ENCODE peak calls at places on chromosome 16, in eight cellular contexts. B, Y, F, O, U, T, E and R are unnamed samples.
A peak's percentile ranks its signal among the peaks of the same experiment; 100 is the strongest.

GRCh38 chr16:66480265-66481080 is 53.4 kb downstream of the BEAN1 start:
- DNase-seq in B (no peak), Y (no peak), F (no peak), O (no peak), U (peak; percentile 69), T (no peak), E (no peak), R (no peak)

GRCh38 chr16:80006175-80006895 is 405.8 kb upstream of the MAF start:
- DNase-seq in B (no peak), Y (no peak), F (no peak), O (no peak), U (no peak), T (no peak), E (no peak), R (no peak)

GRCh38 chr16:18931756-18932155 is 5.5 kb upstream of the SMG1 start:
- DNase-seq in B (no peak), Y (no peak), F (no peak), O (no peak), U (peak; percentile 43), T (no peak), E (no peak), R (no peak)

GRCh38 chr16:73113326-73113720 is 65.4 kb upstream of the ZFHX3 start:
- DNase-seq in B (no peak), Y (no peak), F (no peak), O (no peak), U (no peak), T (no peak), E (no peak), R (no peak)

GRCh38 chr16:30335598-30336474 is 19.3 kb downstream of the CD2BP2 start:
- DNase-seq in B (no peak), Y (no peak), F (no peak), O (no peak), U (no peak), T (peak; percentile 91), E (peak; percentile 70), R (no peak)

GRCh38 chr16:71412270-71413160 is 29.3 kb downstream of the TLE7 start:
- DNase-seq in B (peak; percentile 41), Y (peak; percentile 64), F (peak; percentile 72), O (peak; percentile 78), U (no peak), T (no peak), E (no peak), R (peak; percentile 71)

GRCh38 chr16:30104492-30104891 is 8.5 kb upstream of the YPEL3 start:
- DNase-seq in B (peak; percentile 62), Y (no peak), F (no peak), O (no peak), U (no peak), T (no peak), E (no peak), R (peak; percentile 58)

GRCh38 chr16:31702796-31703195 is 170.8 kb upstream of the ZNF267 start:
- DNase-seq in B (no peak), Y (no peak), F (no peak), O (no peak), U (no peak), T (no peak), E (no peak), R (no peak)

GRCh38 chr16:69417537-69418199 is 6.8 kb upstream of the CYB5B start:
- DNase-seq in B (peak; percentile 59), Y (no peak), F (peak; percentile 59), O (no peak), U (no peak), T (no peak), E (no peak), R (no peak)

GRCh38 chr16:72561-73537 is at the start of gene RHBDF1:
- DNase-seq in B (no peak), Y (no peak), F (peak; percentile 59), O (peak; percentile 79), U (no peak), T (no peak), E (peak; percentile 84), R (peak; percentile 69)

GRCh38 chr16:13896543-13897182 is 23.3 kb upstream of the ERCC4 start:
- DNase-seq in B (no peak), Y (peak; percentile 36), F (no peak), O (no peak), U (no peak), T (no peak), E (no peak), R (no peak)

GRCh38 chr16:30567160-30567990 is 4.1 kb downstream of the ZNF688 start:
- DNase-seq in B (no peak), Y (no peak), F (no peak), O (no peak), U (no peak), T (no peak), E (no peak), R (no peak)

GRCh38 chr16:59341368-59341767 is 607.3 kb upstream of the GOT2 start:
- DNase-seq in B (no peak), Y (no peak), F (no peak), O (no peak), U (no peak), T (no peak), E (no peak), R (no peak)

GRCh38 chr16:48231675-48232214 is 12.4 kb upstream of the LONP2 start:
- DNase-seq in B (no peak), Y (peak; percentile 35), F (peak; percentile 22), O (peak; percentile 45), U (no peak), T (no peak), E (no peak), R (peak; percentile 44)

GRCh38 chr16:12547608-12547922 is 256.1 kb downstream of the CPPED1 start:
- DNase-seq in B (no peak), Y (no peak), F (no peak), O (no peak), U (no peak), T (no peak), E (no peak), R (no peak)

GRCh38 chr16:86578499-86579267 is at the start of gene FOXL1:
- DNase-seq in B (no peak), Y (no peak), F (no peak), O (no peak), U (no peak), T (no peak), E (no peak), R (no peak)

GRCh38 chr16:61412562-61412961 is 623.7 kb downstream of the CDH8 start:
- DNase-seq in B (no peak), Y (no peak), F (no peak), O (no peak), U (no peak), T (no peak), E (no peak), R (no peak)

GRCh38 chr16:57145964-57146647 is 39.7 kb downstream of the PSME3IP1 start:
- DNase-seq in B (no peak), Y (no peak), F (no peak), O (no peak), U (peak; percentile 71), T (no peak), E (peak; percentile 58), R (no peak)
- H3K27ac ChIP-seq in B (no peak overlapping the region), Y (no peak overlapping the region), F (no peak overlapping the region), O (peak overlapping the region; percentile 82), U (no peak overlapping the region), T (no peak overlapping the region), E (no peak overlapping the region), R (no peak overlapping the region)

DNA sequence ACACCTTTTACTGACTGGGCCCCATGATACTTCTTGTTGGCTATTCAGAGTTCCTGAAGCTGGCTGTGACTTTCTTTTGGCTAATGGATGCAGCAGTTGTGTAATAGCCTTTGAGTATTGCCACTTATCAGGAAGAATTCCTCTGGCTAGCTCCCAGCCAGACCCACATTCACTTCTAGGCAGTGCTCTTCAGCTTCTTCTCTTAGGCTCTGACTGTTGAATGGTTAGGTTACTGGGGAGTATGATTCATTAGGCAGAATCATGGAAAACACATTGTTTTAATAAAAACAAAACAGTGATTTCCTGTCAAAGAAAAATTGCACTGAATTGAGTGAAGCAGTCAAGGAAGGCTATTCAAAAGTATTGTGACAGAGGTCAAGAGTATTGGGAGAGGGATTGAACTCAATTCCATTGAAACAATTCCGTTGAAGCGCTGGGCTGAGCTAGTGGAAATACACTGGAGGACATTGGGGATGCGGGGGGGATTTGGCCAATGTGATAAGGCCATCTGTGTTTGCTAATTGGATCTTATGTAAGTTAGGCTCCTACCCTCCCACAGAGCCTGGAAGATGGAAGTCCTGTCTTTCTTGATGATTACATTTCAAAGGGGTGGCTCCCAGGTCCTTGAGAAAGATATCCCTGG is 68.0 kb downstream of the CNTNAP4 start:
- DNase-seq in B (no peak), Y (no peak), F (no peak), O (no peak), U (no peak), T (no peak), E (no peak), R (no peak)
- TF ChIP-seq POLR2AphosphoS5 in B (no peak), Y (no peak), F (no peak), O (no peak), U (no peak), T (no peak), E (no peak), R (no peak)

GRCh38 chr16:52597772-52598483 is 51.0 kb upstream of the TOX3 start:
- DNase-seq in B (no peak), Y (no peak), F (peak; percentile 31), O (no peak), U (no peak), T (no peak), E (no peak), R (peak; percentile 56)
- H3K27ac ChIP-seq in B (peak overlapping the region; percentile 23), Y (no peak overlapping the region), F (no peak overlapping the region), O (no peak overlapping the region), U (no peak overlapping the region), T (no peak overlapping the region), E (no peak overlapping the region), R (peak overlapping the region; percentile 27)

GRCh38 chr16:3020247-3020603 is at the start of gene TNFRSF12A:
- DNase-seq in B (peak; percentile 76), Y (peak; percentile 49), F (peak; percentile 63), O (peak; percentile 95), U (no peak), T (peak; percentile 93), E (peak; percentile 83), R (peak; percentile 81)
- TF ChIP-seq POLR2AphosphoS5 in B (no peak), Y (peak; percentile 91), F (no peak), O (peak; percentile 87), U (peak; percentile 24), T (peak; percentile 77), E (peak; percentile 56), R (peak; percentile 88)

DNA sequence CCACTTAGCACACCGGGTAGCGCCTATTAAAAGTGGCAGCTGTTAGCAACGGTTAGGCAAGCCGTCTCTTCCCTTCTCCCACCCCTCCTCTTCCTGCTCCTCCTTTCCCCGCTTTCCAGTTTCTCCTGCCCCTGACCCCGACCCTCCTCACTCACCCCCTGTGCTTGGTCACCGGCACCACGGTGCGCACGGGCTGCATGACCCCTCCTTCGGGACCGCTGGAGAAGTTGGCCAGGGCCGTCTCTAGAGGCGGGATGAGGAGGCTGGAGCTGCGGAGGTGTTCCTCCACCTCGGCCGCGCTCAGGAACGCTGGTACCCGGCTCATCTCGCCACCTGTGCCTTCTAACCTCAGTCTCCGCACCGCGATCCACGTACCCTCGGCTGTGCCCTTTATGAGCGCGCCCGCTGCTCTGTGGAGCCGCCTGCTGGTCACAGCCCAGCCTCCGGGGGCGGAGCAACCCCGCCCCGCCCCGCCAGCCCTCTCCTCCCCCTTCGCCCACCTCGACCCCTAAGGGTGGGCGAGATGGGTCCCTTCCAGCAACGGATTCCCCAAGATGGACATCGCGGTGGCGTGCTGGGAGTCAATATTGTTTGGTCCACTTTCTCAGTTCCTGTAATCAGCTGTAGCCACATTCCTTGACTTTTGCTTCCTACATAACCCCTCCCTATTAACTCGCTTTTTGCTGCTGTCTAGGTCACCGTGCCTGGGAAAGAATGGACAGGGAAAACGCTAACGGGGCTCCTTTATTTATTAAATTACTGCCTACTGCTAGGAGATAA is at the start of gene CRYM:
- DNase-seq in B (peak; percentile 32), Y (no peak), F (peak; percentile 71), O (peak; percentile 93), U (no peak), T (peak; percentile 72), E (peak; percentile 79), R (peak; percentile 64)
- H3K27ac ChIP-seq in B (no peak within 1 kb of the TSS), Y (no peak within 1 kb of the TSS), F (peak within 1 kb of the TSS; percentile 40), O (no peak within 1 kb of the TSS), U (no peak within 1 kb of the TSS), T (no peak within 1 kb of the TSS), E (no peak within 1 kb of the TSS), R (no peak within 1 kb of the TSS)